ENCODE peak calls at places on chromosomes 2 and 18, in four cellular contexts. U is heart right ventricle, H is heart left ventricle, A is ovary. Q is an unnamed sample.

GRCh38 chr2:19785432-19785831 is 116.4 kb downstream of the TTC32 start:
- DNase-seq in A (no peak), H (no peak), U (no peak), Q (no peak)

GRCh38 chr2:217362290-217362689 is 502.4 kb upstream of the TNP1 start:
- DNase-seq in H (no peak), U (no peak), A (no peak), Q (no peak)

GRCh38 chr2:196601430-196602306 is 37.8 kb upstream of the CCDC150 start:
- DNase-seq in A (no peak), H (peak; percentile 76), U (peak; percentile 37), Q (peak; percentile 55)

GRCh38 chr2:238167344-238167715 is 8.6 kb downstream of the ERFE start:
- DNase-seq in H (no peak), U (no peak), A (no peak), Q (no peak)

GRCh38 chr2:22521620-22522019 is 863.4 kb upstream of the KLHL29 start:
- DNase-seq in H (no peak), A (no peak), U (no peak), Q (no peak)

GRCh38 chr2:132416080-132416911 is at the start of gene GPR39:
- DNase-seq in A (peak; percentile 28), U (peak; percentile 37), H (peak; percentile 49), Q (peak; percentile 38)

GRCh38 chr2:239238381-239238780 is 162.4 kb downstream of the HDAC4 start:
- DNase-seq in A (no peak), H (no peak), U (no peak), Q (no peak)

GRCh38 chr2:30334738-30335426 is 103.5 kb downstream of the LBH start:
- DNase-seq in U (no peak), H (no peak), A (no peak), Q (no peak)

GRCh38 chr2:158816797-158817196 is 21.7 kb downstream of the DAPL1 start:
- DNase-seq in A (no peak), H (no peak), U (no peak), Q (no peak)

GRCh38 chr18:26458526-26459232 is 89.7 kb downstream of the KCTD1 start:
- DNase-seq in A (no peak), H (no peak), U (no peak), Q (no peak)

GRCh38 chr2:128290356-128290755 is 28.3 kb downstream of the HS6ST1 start:
- DNase-seq in U (no peak), A (no peak), H (no peak), Q (no peak)

GRCh38 chr18:905948-906415 is 1.3 kb downstream of the ADCYAP1 start:
- DNase-seq in A (no peak), U (no peak), H (no peak), Q (no peak)

GRCh38 chr2:195533771-195534642 is 123.0 kb upstream of the SLC39A10 start:
- DNase-seq in U (peak; percentile 29), H (peak; percentile 46), A (no peak), Q (peak; percentile 29)

GRCh38 chr2:144201868-144202468 is 318.0 kb downstream of the ZEB2 start:
- DNase-seq in H (no peak), A (no peak), U (no peak), Q (no peak)

GRCh38 chr2:105521176-105521575 is 122.3 kb upstream of the FHL2 start:
- DNase-seq in U (no peak), A (no peak), H (no peak), Q (no peak)

GRCh38 chr2:223786943-223787342 is 50.4 kb downstream of the AP1S3 start:
- DNase-seq in U (no peak), H (no peak), A (no peak), Q (no peak)

GRCh38 chr2:19746611-19747309 is 155.0 kb downstream of the TTC32 start:
- DNase-seq in A (no peak), H (no peak), U (peak; percentile 27), Q (no peak)

GRCh38 chr18:37582306-37582705 is 16.7 kb upstream of the CELF4 start:
- DNase-seq in H (no peak), A (no peak), U (no peak), Q (no peak)

GRCh38 chr2:157329524-157329923 is 3.9 kb upstream of the ERMN start:
- DNase-seq in A (no peak), H (no peak), U (no peak), Q (no peak)

GRCh38 chr2:138572318-138572717 is 70.7 kb downstream of the SPOPL start:
- DNase-seq in H (no peak), U (no peak), A (no peak), Q (no peak)

GRCh38 chr2:175684466-175684865 is 317.6 kb downstream of the LNPK start:
- DNase-seq in A (no peak), U (no peak), H (no peak), Q (no peak)

GRCh38 chr2:172976076-172976579 is 99.5 kb upstream of the MAP3K20 start:
- DNase-seq in A (no peak), U (no peak), H (no peak), Q (no peak)

GRCh38 chr2:172978053-172978383 is 97.6 kb upstream of the MAP3K20 start:
- DNase-seq in A (no peak), H (no peak), U (no peak), Q (no peak)

GRCh38 chr2:172974762-172975161 is 100.9 kb upstream of the MAP3K20 start:
- DNase-seq in A (no peak), H (no peak), U (no peak), Q (no peak)

GRCh38 chr2:172976816-172977215 is 98.8 kb upstream of the MAP3K20 start:
- DNase-seq in H (no peak), A (no peak), U (no peak), Q (no peak)

DNA sequence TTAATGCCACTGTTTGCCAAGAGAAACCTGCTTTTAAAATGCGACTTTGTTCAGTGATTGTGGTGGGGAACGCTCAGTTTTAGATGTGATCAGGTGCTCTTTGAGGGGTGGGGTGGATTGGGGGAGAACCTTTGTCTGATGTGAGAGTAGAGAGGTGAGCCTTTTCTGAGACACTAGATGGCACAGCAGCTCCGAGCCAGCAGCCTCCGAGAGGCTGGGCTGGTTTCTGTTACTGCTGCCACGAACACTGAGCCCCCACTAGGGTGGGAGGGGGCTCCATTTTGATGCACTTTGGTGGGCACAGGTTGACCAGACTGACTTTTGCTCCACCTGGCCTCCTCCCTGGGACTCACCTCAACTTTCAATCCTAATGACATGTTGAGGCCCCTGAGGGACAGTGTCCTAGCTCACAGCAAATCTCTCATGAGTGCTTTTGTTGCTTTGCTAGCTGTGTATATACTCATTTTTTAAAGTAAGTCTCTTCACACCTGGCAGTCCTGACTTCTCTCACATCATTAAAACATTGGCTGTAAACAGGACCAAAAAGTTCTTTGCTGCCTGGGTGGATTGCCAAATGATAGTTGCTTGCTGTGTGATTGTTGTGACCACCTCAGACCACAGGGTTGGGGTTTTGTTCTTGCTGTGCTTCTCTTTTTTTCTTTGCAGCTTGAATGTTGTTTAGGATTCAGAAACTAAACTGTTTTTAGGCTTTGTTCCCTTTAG is 98.2 kb upstream of the MAP3K20 start:
- DNase-seq in A (peak; percentile 47), U (no peak), H (no peak), Q (no peak)
- TF ChIP-seq CTCF in A (peak; percentile 36), U (peak; percentile 49), H (peak; percentile 28), Q (peak; percentile 44)

GRCh38 chr2:232219932-232220331 is 158.6 kb upstream of the ALPP start:
- DNase-seq in A (no peak), U (no peak), H (no peak), Q (no peak)
- H3K4me3 ChIP-seq in A (no peak overlapping the region), U (no peak overlapping the region), H (no peak overlapping the region), Q (no peak overlapping the region)

GRCh38 chr2:18518116-18519111 is 42.0 kb downstream of the RDH14 start:
- DNase-seq in U (no peak), H (no peak), A (no peak), Q (no peak)
- H3K4me1 ChIP-seq in U (peaks cover 25% of the 10 kb centered on the region), H (peaks cover 7% of the 10 kb centered on the region), A (no peaks in the 10 kb centered on the region), Q (peaks cover 38% of the 10 kb centered on the region)

DNA sequence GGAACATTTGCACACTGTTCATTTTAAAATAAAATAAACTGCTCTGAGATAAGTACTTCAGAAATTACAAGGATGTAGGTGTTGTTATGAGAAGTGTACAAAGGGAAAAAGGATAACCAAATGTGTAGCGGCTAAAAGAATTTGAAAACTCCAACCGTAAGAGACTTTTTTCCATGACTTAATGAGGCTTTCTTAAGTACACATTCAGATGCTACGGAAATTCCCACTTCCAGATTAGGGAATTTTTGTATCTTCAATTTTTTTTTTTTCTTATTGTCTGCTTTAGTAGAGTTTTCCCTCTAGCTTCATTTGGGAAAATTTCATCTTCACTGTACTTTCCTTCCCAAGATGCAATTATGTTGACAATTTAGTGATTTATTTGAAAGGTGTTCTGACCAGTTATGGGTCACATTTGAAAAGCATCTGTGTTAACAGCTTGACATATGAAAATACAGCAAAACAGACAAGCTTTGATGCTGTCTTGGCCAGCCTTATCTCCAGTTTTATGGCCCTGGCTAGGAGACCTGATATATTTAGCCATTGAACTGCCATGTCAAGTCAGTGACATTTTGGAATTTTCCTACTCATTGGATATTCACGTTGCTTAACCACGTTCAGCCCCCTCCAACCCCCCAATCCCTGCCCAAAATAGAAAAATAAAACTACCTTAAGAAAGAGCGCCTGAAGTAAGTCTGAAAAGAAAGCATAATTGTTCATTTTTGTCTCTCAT is 105.6 kb downstream of the FEZ2 start:
- DNase-seq in H (no peak), A (no peak), U (no peak), Q (no peak)
- TF ChIP-seq CTCF in H (no peak), A (no peak), U (no peak), Q (no peak)

GRCh38 chr18:46502444-46502843 is 154.6 kb downstream of the LOXHD1 start:
- DNase-seq in A (no peak), H (no peak), U (no peak), Q (no peak)
- H3K4me3 ChIP-seq in A (no peak overlapping the region), H (no peak overlapping the region), U (no peak overlapping the region), Q (no peak overlapping the region)

Q was measured in left ventricle myocardium inferior.